ENCODE peak calls at places on chromosome 13, in four cellular contexts. A is tibial nerve, J is stomach, K is GM12878. F is an unnamed sample.
A peak's percentile ranks its signal among the peaks of the same experiment; 100 is the strongest.

GRCh38 chr13:113422790-113423189 is 30.5 kb downstream of the ADPRHL1 start:
- DNase-seq in A (no peak), J (no peak), K (no peak), F (no peak)

GRCh38 chr13:98945863-98946605 is 31.8 kb downstream of the DOCK9 start:
- DNase-seq in A (no peak), J (no peak), K (no peak), F (no peak)

GRCh38 chr13:40640202-40640601 is 26.2 kb downstream of the FOXO1 start:
- DNase-seq in A (no peak), J (no peak), K (no peak), F (no peak)

GRCh38 chr13:53351040-53351439 is 322.4 kb downstream of the OLFM4 start:
- DNase-seq in A (no peak), J (no peak), K (no peak), F (no peak)

GRCh38 chr13:108368240-108368898 is 98.9 kb downstream of the TNFSF13B start:
- DNase-seq in A (no peak), J (no peak), K (no peak), F (no peak)

GRCh38 chr13:42486711-42487198 is 87.2 kb upstream of the TNFSF11 start:
- DNase-seq in A (no peak), J (no peak), K (no peak), F (no peak)

GRCh38 chr13:46810440-46810839 is 13.5 kb upstream of the ESD start:
- DNase-seq in A (no peak), J (no peak), K (no peak), F (no peak)

GRCh38 chr13:112486386-112487126 is 101.4 kb downstream of the TUBGCP3 start:
- DNase-seq in A (no peak), J (no peak), K (no peak), F (no peak)

GRCh38 chr13:69199664-69200063 is 908.0 kb upstream of the ATXN8OS start:
- DNase-seq in A (no peak), J (no peak), K (no peak), F (no peak)

GRCh38 chr13:80654638-80655249 is 313.8 kb upstream of the SPRY2 start:
- DNase-seq in A (no peak), J (no peak), K (no peak), F (no peak)

GRCh38 chr13:29441301-29441700 is 154.2 kb downstream of the SLC7A1 start:
- DNase-seq in A (no peak), J (no peak), K (no peak), F (no peak)

GRCh38 chr13:29438772-29439171 is 156.7 kb downstream of the SLC7A1 start:
- DNase-seq in A (no peak), J (no peak), K (no peak), F (no peak)

GRCh38 chr13:29436721-29437250 is 158.7 kb downstream of the SLC7A1 start:
- DNase-seq in A (no peak), J (no peak), K (no peak), F (no peak)

GRCh38 chr13:29436291-29436690 is 159.2 kb downstream of the SLC7A1 start:
- DNase-seq in A (no peak), J (no peak), K (no peak), F (no peak)

GRCh38 chr13:29439601-29440381 is 155.7 kb downstream of the SLC7A1 start:
- DNase-seq in A (no peak), J (no peak), K (no peak), F (no peak)
- TF ChIP-seq EP300 in A (no peak), J (no peak), K (no peak), F (no peak)

DNA sequence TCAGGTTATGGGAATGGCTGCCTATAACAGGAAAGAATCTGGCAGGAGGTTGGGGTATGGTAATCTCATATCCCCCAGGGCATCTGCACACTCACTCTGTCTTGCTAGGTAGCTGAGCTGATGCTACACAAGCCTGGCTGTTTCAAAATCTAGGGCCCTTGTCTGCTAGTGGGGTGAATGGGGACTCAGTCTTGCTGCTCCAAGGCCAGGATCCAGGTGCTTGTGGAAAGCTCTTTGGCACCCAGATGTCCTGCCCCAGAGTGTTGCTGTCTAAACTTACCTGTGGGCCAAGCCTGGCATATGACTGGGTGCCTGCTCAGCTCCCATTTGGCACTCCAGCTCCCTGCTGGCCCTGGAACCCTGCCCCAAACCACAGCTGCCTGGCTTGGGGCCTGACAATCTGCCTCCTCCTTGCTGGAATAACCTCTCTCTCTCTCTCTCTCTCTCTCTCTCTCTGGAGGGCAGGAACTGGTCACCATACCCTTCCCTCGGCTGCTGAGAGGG is 158.1 kb upstream of the TSC22D1 start:
- DNase-seq in A (no peak), J (peak; percentile 91), K (no peak), F (no peak)
- H3K4me3 ChIP-seq in A (no peak overlapping the region), J (no peak overlapping the region), K (no peak overlapping the region), F (no peak overlapping the region)

DNA sequence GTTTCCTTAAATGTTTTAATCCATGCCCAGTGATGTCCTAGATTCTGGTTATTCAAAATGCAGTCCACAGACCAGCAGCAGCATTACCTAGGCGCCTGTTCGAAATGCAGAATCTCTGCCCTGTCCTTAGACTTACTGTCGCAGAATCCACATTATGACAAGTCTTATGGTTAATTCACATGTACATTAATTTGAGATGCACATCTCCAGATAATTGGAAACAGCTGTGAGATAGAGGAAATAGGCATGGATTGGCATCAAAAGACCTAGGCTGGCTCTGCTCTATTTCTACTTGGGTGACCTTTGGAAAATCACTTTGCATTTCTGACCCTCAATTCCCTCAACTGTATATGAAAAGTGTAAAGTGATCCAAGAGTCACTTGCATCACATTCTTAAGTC is 700.7 kb downstream of the DIAPH3 start:
- DNase-seq in A (no peak), J (no peak), K (no peak), F (no peak)
- TF ChIP-seq EP300 in A (no peak), J (no peak), K (no peak), F (no peak)

GRCh38 chr13:49521216-49521615 is 25.5 kb downstream of the PHF11 start:
- DNase-seq in A (no peak), J (no peak), K (no peak), F (no peak)
- H3K4me3 ChIP-seq in A (no peak overlapping the region), J (no peak overlapping the region), K (no peak overlapping the region), F (no peak overlapping the region)

DNA sequence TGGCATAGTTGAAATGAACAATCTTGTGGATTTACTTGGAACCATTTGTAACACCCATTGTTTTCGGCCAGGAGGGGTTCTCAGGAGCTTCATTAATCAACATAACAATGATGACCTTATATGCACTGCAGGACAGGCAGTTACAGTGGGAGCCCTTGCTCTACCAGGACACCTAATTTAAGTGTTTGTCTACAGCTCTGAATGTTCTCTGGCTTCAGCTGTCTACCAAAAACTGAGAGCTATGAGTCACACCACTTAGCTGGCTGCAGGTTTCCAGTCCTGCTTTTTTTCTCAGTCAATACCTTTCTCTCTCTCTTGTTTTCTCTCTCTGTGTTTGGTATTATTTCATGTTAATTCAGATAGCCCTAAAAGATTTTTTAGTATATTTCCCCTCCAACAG is 105.4 kb upstream of the MBNL2 start:
- DNase-seq in A (no peak), J (no peak), K (no peak), F (no peak)
- TF ChIP-seq EP300 in A (no peak), J (no peak), K (no peak), F (no peak)

DNA sequence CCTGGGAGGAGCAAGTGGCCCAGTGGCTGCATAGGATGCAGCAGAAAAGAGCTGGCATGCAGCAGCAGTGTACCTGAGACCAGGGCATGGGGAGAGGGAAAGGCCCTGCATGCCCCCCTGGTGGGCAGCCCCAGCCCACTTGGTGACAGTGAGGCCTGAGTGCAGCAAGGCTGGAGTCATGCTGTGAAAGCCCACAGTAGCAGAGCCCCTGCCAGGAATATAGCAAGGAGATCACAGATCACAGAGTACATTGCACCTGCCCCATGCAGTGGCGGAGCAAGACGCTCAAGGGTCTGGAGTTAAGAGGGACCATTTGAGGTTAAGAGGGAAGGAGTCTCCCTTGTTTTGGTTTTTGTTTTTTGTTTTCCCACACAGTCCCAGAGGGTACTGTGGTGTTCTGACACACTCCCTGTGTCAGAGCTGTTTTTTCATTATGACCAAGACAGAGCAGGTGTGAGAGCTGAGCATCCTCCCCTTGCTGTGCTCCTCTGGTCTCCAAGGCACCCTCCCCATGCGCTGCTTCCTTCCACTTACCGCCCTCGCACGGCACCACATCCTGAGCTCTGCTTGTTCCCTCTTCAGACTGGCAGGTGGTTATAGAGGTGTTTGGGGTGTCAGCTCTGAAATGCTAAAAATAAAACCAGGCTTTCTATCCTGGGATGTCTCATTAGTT is 85.0 kb upstream of the UBL3 start:
- DNase-seq in A (no peak), J (peak; percentile 48), K (peak; percentile 74), F (no peak)
- H3K4me3 ChIP-seq in A (no peak overlapping the region), J (no peak overlapping the region), K (peak overlapping the region; percentile 50), F (no peak overlapping the region)